ENCODE peak calls at places on chromosomes 5 and 9, in four cellular contexts. One of them, this sample, is unnamed.

GRCh38 chr5:38462972-38463633 is 93.3 kb downstream of the LIFR start:
- DNase-seq in gastrocnemius medialis: no peak
- DNase-seq in left ventricle myocardium inferior: no peak
- DNase-seq in aorta: no peak
- DNase-seq in this sample: no peak

GRCh38 chr5:948472-949274 is 56.0 kb downstream of the TRIP13 start:
- DNase-seq in gastrocnemius medialis: no peak
- DNase-seq in left ventricle myocardium inferior: no peak
- DNase-seq in aorta: peak
- DNase-seq in this sample: no peak

GRCh38 chr5:15601274-15601673 is 101.3 kb downstream of the FBXL7 start:
- DNase-seq in aorta: no peak
- DNase-seq in left ventricle myocardium inferior: no peak
- DNase-seq in gastrocnemius medialis: no peak
- DNase-seq in this sample: no peak

GRCh38 chr5:123164019-123164418 is 75.0 kb downstream of the PRDM6 start:
- DNase-seq in gastrocnemius medialis: no peak
- DNase-seq in aorta: no peak
- DNase-seq in left ventricle myocardium inferior: no peak
- DNase-seq in this sample: no peak

GRCh38 chr9:90860826-90861225 is 59.2 kb downstream of the SYK start:
- DNase-seq in left ventricle myocardium inferior: no peak
- DNase-seq in gastrocnemius medialis: no peak
- DNase-seq in aorta: no peak
- DNase-seq in this sample: no peak

GRCh38 chr5:74945561-74946165 is 79.5 kb upstream of the FAM169A start:
- DNase-seq in gastrocnemius medialis: no peak
- DNase-seq in aorta: no peak
- DNase-seq in left ventricle myocardium inferior: no peak
- DNase-seq in this sample: no peak

GRCh38 chr5:9766581-9766980 is 136.4 kb upstream of the TAS2R1 start:
- DNase-seq in gastrocnemius medialis: no peak
- DNase-seq in aorta: no peak
- DNase-seq in left ventricle myocardium inferior: no peak
- DNase-seq in this sample: no peak

GRCh38 chr9:13587581-13587980 is 308.1 kb upstream of the MPDZ start:
- DNase-seq in left ventricle myocardium inferior: no peak
- DNase-seq in gastrocnemius medialis: no peak
- DNase-seq in aorta: no peak
- DNase-seq in this sample: no peak

GRCh38 chr5:113205807-113206206 is 229.0 kb downstream of the TSSK1B start:
- DNase-seq in gastrocnemius medialis: no peak
- DNase-seq in left ventricle myocardium inferior: no peak
- DNase-seq in aorta: no peak
- DNase-seq in this sample: no peak

GRCh38 chr5:103402861-103403260 is 144.3 kb downstream of the MACIR start:
- DNase-seq in aorta: no peak
- DNase-seq in gastrocnemius medialis: no peak
- DNase-seq in left ventricle myocardium inferior: no peak
- DNase-seq in this sample: no peak

GRCh38 chr5:111755942-111756353 is 1.0 kb downstream of the NREP start:
- DNase-seq in left ventricle myocardium inferior: no peak
- DNase-seq in aorta: no peak
- DNase-seq in gastrocnemius medialis: no peak
- DNase-seq in this sample: no peak

GRCh38 chr5:135491552-135492318 is 39.6 kb upstream of the TIFAB start:
- DNase-seq in aorta: no peak
- DNase-seq in gastrocnemius medialis: no peak
- DNase-seq in left ventricle myocardium inferior: no peak
- DNase-seq in this sample: no peak

GRCh38 chr5:61641748-61642565 is 309.9 kb downstream of the ZSWIM6 start:
- DNase-seq in aorta: no peak
- DNase-seq in gastrocnemius medialis: no peak
- DNase-seq in left ventricle myocardium inferior: no peak
- DNase-seq in this sample: no peak

GRCh38 chr5:175436403-175436802 is 7.6 kb downstream of the DRD1 start:
- DNase-seq in gastrocnemius medialis: no peak
- DNase-seq in left ventricle myocardium inferior: no peak
- DNase-seq in aorta: no peak
- DNase-seq in this sample: no peak

GRCh38 chr5:11273180-11273882 is 512.3 kb upstream of the DAP start:
- DNase-seq in aorta: no peak
- DNase-seq in left ventricle myocardium inferior: no peak
- DNase-seq in gastrocnemius medialis: no peak
- DNase-seq in this sample: no peak

GRCh38 chr5:2289380-2289779 is 406.7 kb upstream of the IRX4 start:
- DNase-seq in gastrocnemius medialis: no peak
- DNase-seq in left ventricle myocardium inferior: no peak
- DNase-seq in aorta: peak
- DNase-seq in this sample: no peak

GRCh38 chr5:1297243-1297642 is 2.4 kb upstream of the TERT start:
- DNase-seq in aorta: no peak
- DNase-seq in left ventricle myocardium inferior: no peak
- DNase-seq in gastrocnemius medialis: no peak
- DNase-seq in this sample: no peak

GRCh38 chr5:135662104-135662503 is 83.3 kb upstream of the CXCL14 start:
- DNase-seq in aorta: no peak
- DNase-seq in gastrocnemius medialis: no peak
- DNase-seq in left ventricle myocardium inferior: no peak
- DNase-seq in this sample: no peak

GRCh38 chr9:130237763-130238524 is 27.6 kb upstream of the HMCN2 start:
- DNase-seq in aorta: peak
- DNase-seq in left ventricle myocardium inferior: no peak
- DNase-seq in gastrocnemius medialis: no peak
- DNase-seq in this sample: no peak

GRCh38 chr5:66621146-66621545 is 25.0 kb downstream of the MAST4 start:
- DNase-seq in gastrocnemius medialis: no peak
- DNase-seq in left ventricle myocardium inferior: no peak
- DNase-seq in aorta: no peak
- DNase-seq in this sample: no peak

GRCh38 chr5:151680944-151681427 is 5.7 kb downstream of the SPARC start:
- DNase-seq in left ventricle myocardium inferior: no peak
- DNase-seq in gastrocnemius medialis: no peak
- DNase-seq in aorta: no peak
- DNase-seq in this sample: no peak

GRCh38 chr9:92964981-92965758 is 17.8 kb downstream of the FGD3 start:
- DNase-seq in aorta: no peak
- DNase-seq in gastrocnemius medialis: peak
- DNase-seq in left ventricle myocardium inferior: peak
- DNase-seq in this sample: no peak

GRCh38 chr9:101165131-101165530 is 136.6 kb downstream of the PLPPR1 start:
- DNase-seq in aorta: no peak
- DNase-seq in gastrocnemius medialis: no peak
- DNase-seq in left ventricle myocardium inferior: no peak
- DNase-seq in this sample: no peak

GRCh38 chr9:618478-618877 is 223.0 kb upstream of the DMRT1 start:
- DNase-seq in left ventricle myocardium inferior: no peak
- DNase-seq in gastrocnemius medialis: no peak
- DNase-seq in aorta: no peak
- DNase-seq in this sample: no peak

DNA sequence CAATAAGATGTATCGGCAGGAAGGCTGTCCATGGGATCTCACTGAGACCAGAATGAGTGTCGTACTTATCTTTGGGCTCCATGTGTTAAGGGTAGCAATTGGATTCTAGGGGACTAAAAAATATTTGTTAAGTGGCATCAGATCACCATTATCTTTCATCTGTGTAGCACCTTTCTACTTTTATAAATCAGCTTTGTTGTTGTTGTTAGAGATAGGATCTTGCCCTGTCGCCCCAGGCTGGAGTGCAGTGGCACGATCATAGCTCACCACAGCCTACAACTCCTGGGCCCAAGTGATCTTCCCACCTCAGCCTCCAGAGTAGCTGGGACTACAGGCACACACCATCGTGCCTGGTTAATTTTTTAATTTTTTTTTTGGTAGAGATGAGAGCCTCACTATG is 220.5 kb downstream of the SMARCA2 start:
- DNase-seq in left ventricle myocardium inferior: no peak
- DNase-seq in gastrocnemius medialis: no peak
- DNase-seq in aorta: no peak
- DNase-seq in this sample: no peak
- H3K27ac ChIP-seq in left ventricle myocardium inferior: no peak
- H3K27ac ChIP-seq in gastrocnemius medialis: no peak
- H3K27ac ChIP-seq in aorta: no peak
- H3K27ac ChIP-seq in this sample: no peak

DNA sequence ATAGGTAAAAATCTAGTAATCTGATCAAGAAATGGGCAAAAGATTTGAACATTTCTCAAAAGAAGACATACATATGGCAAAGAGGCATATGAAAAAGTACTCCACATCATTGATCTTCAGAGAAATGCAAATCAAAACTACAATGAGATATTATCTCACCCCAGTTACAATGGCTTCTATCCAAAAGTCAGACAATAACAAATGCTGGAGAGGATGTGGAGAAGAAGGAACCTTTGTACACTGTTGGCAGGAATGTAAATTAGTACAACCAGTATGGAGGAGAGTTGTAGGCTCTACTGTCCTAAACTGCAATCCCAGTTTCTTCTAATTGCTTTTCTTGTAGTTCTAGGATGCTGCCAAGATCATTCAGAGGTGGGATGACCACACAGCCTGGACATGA is 193.5 kb upstream of the RFX3 start:
- DNase-seq in aorta: no peak
- DNase-seq in left ventricle myocardium inferior: no peak
- DNase-seq in gastrocnemius medialis: no peak
- DNase-seq in this sample: no peak
- H3K27ac ChIP-seq in aorta: no peak
- H3K27ac ChIP-seq in left ventricle myocardium inferior: no peak
- H3K27ac ChIP-seq in gastrocnemius medialis: no peak
- H3K27ac ChIP-seq in this sample: no peak

GRCh38 chr5:119290161-119290569 is 65.7 kb upstream of the TNFAIP8 start:
- DNase-seq in aorta: no peak
- DNase-seq in gastrocnemius medialis: no peak
- DNase-seq in left ventricle myocardium inferior: no peak
- DNase-seq in this sample: no peak
- H3K27ac ChIP-seq in aorta: peak
- H3K27ac ChIP-seq in gastrocnemius medialis: no peak
- H3K27ac ChIP-seq in left ventricle myocardium inferior: no peak
- H3K27ac ChIP-seq in this sample: no peak

GRCh38 chr9:128254362-128254761 is 21.4 kb downstream of the GOLGA2 start:
- DNase-seq in aorta: no peak
- DNase-seq in gastrocnemius medialis: no peak
- DNase-seq in left ventricle myocardium inferior: no peak
- DNase-seq in this sample: no peak
- H3K27ac ChIP-seq in aorta: no peak
- H3K27ac ChIP-seq in gastrocnemius medialis: no peak
- H3K27ac ChIP-seq in left ventricle myocardium inferior: no peak
- H3K27ac ChIP-seq in this sample: no peak

GRCh38 chr9:89357331-89358197 is 39.3 kb downstream of the SECISBP2 start:
- DNase-seq in aorta: no peak
- DNase-seq in left ventricle myocardium inferior: no peak
- DNase-seq in gastrocnemius medialis: no peak
- DNase-seq in this sample: no peak
- H3K27ac ChIP-seq in aorta: no peak
- H3K27ac ChIP-seq in left ventricle myocardium inferior: no peak
- H3K27ac ChIP-seq in gastrocnemius medialis: peak
- H3K27ac ChIP-seq in this sample: no peak